ENCODE peak calls at places on chromosomes 6 and 20, in seven cellular contexts. K is tibial nerve; P is SJSA1; B is HFF-Myc; F is CD8-positive, alpha-beta T cell; X is fibroblast of lung; U is mucosa of descending colon. Z is an unnamed sample.

GRCh38 chr6:51260003-51260402 is 441.3 kb downstream of the TFAP2B start:
- DNase-seq in F (no peak), X (no peak), B (no peak), U (no peak), K (no peak), P (no peak), Z (no peak)

GRCh38 chr20:48102076-48102787 is 317.0 kb upstream of the SULF2 start:
- DNase-seq in P (no peak), B (no peak), K (no peak), X (no peak), F (no peak), U (no peak), Z (no peak)

GRCh38 chr6:125469915-125470314 is 168.1 kb upstream of the HDDC2 start:
- DNase-seq in F (no peak), X (no peak), U (no peak), B (no peak), P (peak; percentile 17), K (no peak), Z (no peak)

GRCh38 chr20:19626896-19627295 is 131.2 kb upstream of the RIN2 start:
- DNase-seq in P (no peak), F (no peak), X (peak; percentile 7), K (no peak), U (no peak), B (no peak), Z (no peak)

GRCh38 chr6:357261-357790 is 34.2 kb upstream of the IRF4 start:
- DNase-seq in K (no peak), B (no peak), P (no peak), U (no peak), X (no peak), F (no peak), Z (no peak)

GRCh38 chr6:160092602-160093001 is 29.0 kb upstream of the SLC22A1 start:
- DNase-seq in X (no peak), U (no peak), F (no peak), K (no peak), P (no peak), B (no peak), Z (no peak)

GRCh38 chr6:157273756-157274088 is 49.6 kb downstream of the TMEM242 start:
- DNase-seq in X (peak; percentile 22), K (no peak), F (peak; percentile 74), B (no peak), P (no peak), U (peak; percentile 52), Z (no peak)

GRCh38 chr6:111873178-111874029 is at the start of gene FYN:
- DNase-seq in K (peak; percentile 96), X (peak; percentile 95), B (peak; percentile 65), U (peak; percentile 96), F (peak; percentile 98), P (peak; percentile 99), Z (peak; percentile 84)

GRCh38 chr6:36245572-36246031 is 24.3 kb upstream of the PNPLA1 start:
- DNase-seq in K (no peak), P (no peak), U (peak; percentile 79), F (peak; percentile 27), X (no peak), B (no peak), Z (no peak)

GRCh38 chr6:152150196-152150595 is 342.7 kb downstream of the ESR1 start:
- DNase-seq in B (no peak), X (no peak), K (no peak), P (no peak), F (no peak), U (no peak), Z (no peak)

GRCh38 chr20:8423482-8423881 is 291.4 kb downstream of the PLCB1 start:
- DNase-seq in U (no peak), P (no peak), X (no peak), B (no peak), F (no peak), K (no peak), Z (no peak)

GRCh38 chr6:53718597-53719460 is 53.3 kb upstream of the KLHL31 start:
- DNase-seq in X (peak; percentile 63), U (peak; percentile 74), P (peak; percentile 50), F (no peak), B (peak; percentile 64), K (peak; percentile 59), Z (peak; percentile 49)

GRCh38 chr20:46401478-46401860 is 4.9 kb downstream of the ELMO2 start:
- DNase-seq in F (no peak), P (no peak), X (no peak), B (no peak), K (no peak), U (no peak), Z (no peak)

GRCh38 chr6:29462022-29462421 is 5.1 kb downstream of the OR2H1 start:
- DNase-seq in P (no peak), U (no peak), B (no peak), X (no peak), K (no peak), F (no peak), Z (no peak)

GRCh38 chr6:163432300-163432699 is 17.8 kb downstream of the QKI start:
- DNase-seq in U (no peak), B (no peak), F (no peak), K (no peak), X (no peak), P (no peak), Z (no peak)

GRCh38 chr6:12137480-12137879 is 125.4 kb downstream of the HIVEP1 start:
- DNase-seq in B (peak; percentile 63), K (peak; percentile 76), F (no peak), X (peak; percentile 77), U (peak; percentile 45), P (peak; percentile 61), Z (peak; percentile 73)

GRCh38 chr20:56247954-56248782 is at the start of gene MC3R:
- DNase-seq in P (peak; percentile 7), F (peak; percentile 28), K (peak; percentile 10), B (no peak), U (peak; percentile 68), X (peak; percentile 19), Z (no peak)

GRCh38 chr6:47485491-47486135 is 8.0 kb downstream of the CD2AP start:
- DNase-seq in K (no peak), P (no peak), B (no peak), X (no peak), F (no peak), U (no peak), Z (no peak)

GRCh38 chr6:22444335-22444734 is 125.0 kb upstream of the HDGFL1 start:
- DNase-seq in K (no peak), U (no peak), F (no peak), P (peak; percentile 10), B (no peak), X (peak; percentile 77), Z (peak; percentile 26)

GRCh38 chr20:22584630-22584921 is 204 bp upstream of the FOXA2 start:
- DNase-seq in P (no peak), U (peak; percentile 87), X (no peak), F (no peak), K (no peak), B (no peak), Z (no peak)

GRCh38 chr6:2918936-2919335 is 15.8 kb upstream of the SERPINB9 start:
- DNase-seq in U (no peak), F (no peak), K (no peak), P (no peak), X (no peak), B (no peak), Z (no peak)

GRCh38 chr20:64145458-64146300 is 18.6 kb upstream of the MYT1 start:
- DNase-seq in B (no peak), K (no peak), U (no peak), X (no peak), P (no peak), F (no peak), Z (no peak)

GRCh38 chr6:151763938-151764680 is 43.4 kb upstream of the ESR1 start:
- DNase-seq in K (peak; percentile 91), F (peak; percentile 20), B (peak; percentile 37), X (peak; percentile 87), U (peak; percentile 91), P (peak; percentile 15), Z (peak; percentile 29)

DNA sequence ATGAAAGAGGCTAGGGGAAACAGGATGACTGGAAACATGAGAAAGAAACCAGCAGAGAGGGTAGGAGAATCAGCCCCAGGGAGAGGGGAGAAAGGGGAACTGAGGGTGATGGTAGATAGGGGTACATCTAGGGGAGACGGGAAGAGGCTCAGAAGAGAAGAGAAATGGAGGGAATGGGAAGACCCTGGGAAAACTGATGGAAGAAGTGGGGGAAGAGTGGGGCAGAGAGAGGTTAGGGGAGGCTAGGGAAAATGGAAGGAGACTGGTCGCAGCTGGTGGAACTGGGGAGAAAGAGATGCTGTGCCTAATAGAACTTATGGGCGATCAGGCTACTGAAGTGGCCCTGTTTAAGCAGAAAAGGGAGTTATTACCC is 548 bp downstream of the PROCR start:
- DNase-seq in X (no peak), P (no peak), B (no peak), K (no peak), F (no peak), U (no peak), Z (no peak)
- H3K4me3 ChIP-seq in X (peak overlapping the region; percentile 62), P (peak overlapping the region; percentile 31), B (peak overlapping the region; percentile 54), K (peak overlapping the region; percentile 53), F (peak overlapping the region; percentile 40), U (no peak overlapping the region), Z (peak overlapping the region; percentile 38)

DNA sequence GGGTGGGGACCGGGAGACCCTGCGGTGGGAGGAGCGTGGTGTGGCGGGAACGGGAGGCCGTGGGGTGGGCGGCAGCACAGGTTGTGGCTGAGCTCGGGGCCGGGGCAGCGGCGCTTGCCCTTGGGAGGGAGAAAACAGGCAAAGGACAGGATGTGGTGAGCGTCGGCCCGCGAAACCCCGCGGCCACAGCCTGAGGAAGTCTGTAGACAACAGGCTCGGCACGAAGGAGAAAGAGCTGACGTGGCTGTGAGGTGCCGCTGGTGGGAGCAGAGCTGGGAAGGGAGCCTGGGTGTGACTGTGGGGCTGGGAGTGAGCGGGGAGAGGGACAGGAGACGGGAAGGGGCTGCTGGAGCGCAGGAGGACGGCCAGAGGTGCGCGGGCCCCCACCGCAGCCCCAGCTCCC is 202.9 kb downstream of the DLL1 start:
- DNase-seq in B (no peak), U (peak; percentile 44), P (no peak), X (no peak), K (no peak), F (peak; percentile 71), Z (no peak)
- H3K4me3 ChIP-seq in B (no peak overlapping the region), U (no peak overlapping the region), P (no peak overlapping the region), X (no peak overlapping the region), K (peak overlapping the region; percentile 26), F (peak overlapping the region; percentile 73), Z (no peak overlapping the region)

GRCh38 chr6:32190054-32190945 is at the start of gene PBX2:
- DNase-seq in K (peak; percentile 97), B (no peak), P (peak; percentile 81), U (peak; percentile 96), F (peak; percentile 81), X (peak; percentile 91), Z (peak; percentile 74)

GRCh38 chr6:32191696-32192607 is 491 bp downstream of the GPSM3 start:
- DNase-seq in B (no peak), K (no peak), P (no peak), U (no peak), X (no peak), F (no peak), Z (no peak)

GRCh38 chr6:32194388-32194787 is 1.9 kb upstream of the GPSM3 start:
- DNase-seq in P (no peak), F (no peak), B (no peak), X (no peak), U (no peak), K (no peak), Z (no peak)

GRCh38 chr6:32190946-32191677 is 1.1 kb upstream of the PBX2 start:
- DNase-seq in F (no peak), U (no peak), P (no peak), B (no peak), K (no peak), X (no peak), Z (no peak)

GRCh38 chr6:32192608-32193039 is at the start of gene GPSM3:
- DNase-seq in K (no peak), P (peak; percentile 68), F (peak; percentile 59), B (no peak), U (peak; percentile 82), X (peak; percentile 25), Z (no peak)
- H3K4me3 ChIP-seq in K (peak within 1 kb of the TSS; percentile 89), P (peak within 1 kb of the TSS; percentile 9), F (peak within 1 kb of the TSS; percentile 78), B (peak within 1 kb of the TSS; percentile 17), U (no peak within 1 kb of the TSS), X (no peak within 1 kb of the TSS), Z (no peak within 1 kb of the TSS)

GRCh38 chr6:32553037-32553742 is 23.1 kb upstream of the HLA-DRB5 start:
- DNase-seq in U (no peak), K (no peak), F (no peak), B (no peak), P (no peak), X (no peak), Z (no peak)
- H3K4me3 ChIP-seq in U (no peak overlapping the region), K (no peak overlapping the region), F (no peak overlapping the region), B (no peak overlapping the region), P (no peak overlapping the region), X (no peak overlapping the region), Z (no peak overlapping the region)